ENCODE peak calls at places on chromosomes 11 and 22, in five cellular contexts. One of them, this sample, is unnamed.

GRCh38 chr22:22552630-22553029 is 6.4 kb downstream of the PRAME start:
- DNase-seq in stomach: no peak
- DNase-seq in tibial nerve: no peak
- DNase-seq in IMR-90: no peak
- DNase-seq in ovary: no peak
- DNase-seq in this sample: no peak

GRCh38 chr11:59079089-59079488 is 7.0 kb upstream of the GLYATL1B start:
- DNase-seq in stomach: no peak
- DNase-seq in ovary: no peak
- DNase-seq in tibial nerve: no peak
- DNase-seq in IMR-90: no peak
- DNase-seq in this sample: no peak

GRCh38 chr22:38724926-38725571 is 19.3 kb downstream of the GTPBP1 start:
- DNase-seq in IMR-90: peak; percentile 41
- DNase-seq in ovary: no peak
- DNase-seq in tibial nerve: no peak
- DNase-seq in stomach: no peak
- DNase-seq in this sample: no peak

GRCh38 chr11:2092956-2093412 is 46.2 kb downstream of the IGF2 start:
- DNase-seq in ovary: no peak
- DNase-seq in stomach: peak; percentile 98
- DNase-seq in tibial nerve: peak; percentile 25
- DNase-seq in IMR-90: peak; percentile 10
- DNase-seq in this sample: peak; percentile 93

GRCh38 chr22:22855617-22856308 is 31.9 kb upstream of the IGLL5 start:
- DNase-seq in IMR-90: no peak
- DNase-seq in tibial nerve: no peak
- DNase-seq in ovary: no peak
- DNase-seq in stomach: no peak
- DNase-seq in this sample: no peak

GRCh38 chr22:37633082-37633692 is 6.3 kb upstream of the SH3BP1 start:
- DNase-seq in tibial nerve: no peak
- DNase-seq in stomach: no peak
- DNase-seq in ovary: no peak
- DNase-seq in IMR-90: no peak
- DNase-seq in this sample: no peak

GRCh38 chr22:36385491-36386350 is 2.0 kb downstream of the MYH9 start:
- DNase-seq in stomach: peak; percentile 83
- DNase-seq in IMR-90: no peak
- DNase-seq in tibial nerve: no peak
- DNase-seq in ovary: peak; percentile 54
- DNase-seq in this sample: peak; percentile 53

GRCh38 chr11:12729941-12730340 is 55.7 kb downstream of the TEAD1 start:
- DNase-seq in IMR-90: no peak
- DNase-seq in ovary: no peak
- DNase-seq in tibial nerve: no peak
- DNase-seq in stomach: no peak
- DNase-seq in this sample: no peak

GRCh38 chr11:12831471-12832202 is 157.4 kb downstream of the TEAD1 start:
- DNase-seq in tibial nerve: no peak
- DNase-seq in stomach: no peak
- DNase-seq in ovary: no peak
- DNase-seq in IMR-90: peak; percentile 28
- DNase-seq in this sample: no peak

GRCh38 chr11:113283881-113284280 is 30.5 kb upstream of the TTC12 start:
- DNase-seq in IMR-90: no peak
- DNase-seq in stomach: no peak
- DNase-seq in tibial nerve: no peak
- DNase-seq in ovary: no peak
- DNase-seq in this sample: no peak

GRCh38 chr11:77207618-77208313 is 79.7 kb downstream of the MYO7A start:
- DNase-seq in stomach: no peak
- DNase-seq in IMR-90: no peak
- DNase-seq in tibial nerve: peak; percentile 18
- DNase-seq in ovary: no peak
- DNase-seq in this sample: no peak

GRCh38 chr22:36277482-36278291 is 24.8 kb downstream of the APOL1 start:
- DNase-seq in ovary: no peak
- DNase-seq in IMR-90: peak; percentile 56
- DNase-seq in tibial nerve: no peak
- DNase-seq in stomach: peak; percentile 65
- DNase-seq in this sample: no peak

GRCh38 chr11:83008581-83008923 is 63.1 kb downstream of the RAB30 start:
- DNase-seq in ovary: no peak
- DNase-seq in tibial nerve: no peak
- DNase-seq in IMR-90: peak; percentile 70
- DNase-seq in stomach: no peak
- DNase-seq in this sample: no peak

GRCh38 chr22:25281675-25282345 is 62.4 kb downstream of the CRYBB2 start:
- DNase-seq in tibial nerve: no peak
- DNase-seq in IMR-90: no peak
- DNase-seq in ovary: no peak
- DNase-seq in stomach: no peak
- DNase-seq in this sample: no peak

GRCh38 chr11:85318573-85318972 is 308.6 kb downstream of the DLG2 start:
- DNase-seq in ovary: no peak
- DNase-seq in IMR-90: no peak
- DNase-seq in stomach: no peak
- DNase-seq in tibial nerve: no peak
- DNase-seq in this sample: no peak

GRCh38 chr11:19646921-19647320 is 65.7 kb upstream of the NAV2 start:
- DNase-seq in ovary: no peak
- DNase-seq in IMR-90: peak; percentile 93
- DNase-seq in tibial nerve: peak; percentile 48
- DNase-seq in stomach: no peak
- DNase-seq in this sample: no peak

GRCh38 chr22:25402160-25402500 is 162.3 kb upstream of the GRK3 start:
- DNase-seq in tibial nerve: no peak
- DNase-seq in ovary: no peak
- DNase-seq in IMR-90: no peak
- DNase-seq in stomach: no peak
- DNase-seq in this sample: no peak

GRCh38 chr11:119912214-119912613 is 183.2 kb upstream of the NECTIN1 start:
- DNase-seq in IMR-90: no peak
- DNase-seq in ovary: no peak
- DNase-seq in tibial nerve: no peak
- DNase-seq in stomach: no peak
- DNase-seq in this sample: no peak

GRCh38 chr22:48898524-48899377 is 928.9 kb downstream of the BRD1 start:
- DNase-seq in ovary: no peak
- DNase-seq in stomach: peak; percentile 22
- DNase-seq in tibial nerve: no peak
- DNase-seq in IMR-90: no peak
- DNase-seq in this sample: no peak

GRCh38 chr11:27409060-27409459 is 46.0 kb upstream of the CCDC34 start:
- DNase-seq in tibial nerve: no peak
- DNase-seq in IMR-90: no peak
- DNase-seq in stomach: no peak
- DNase-seq in ovary: no peak
- DNase-seq in this sample: no peak
- TF ChIP-seq POLR2A in tibial nerve: no peak
- TF ChIP-seq POLR2A in IMR-90: no peak
- TF ChIP-seq POLR2A in stomach: no peak
- TF ChIP-seq POLR2A in ovary: no peak
- TF ChIP-seq POLR2A in this sample: no peak

GRCh38 chr11:67466962-67467771 is 1.9 kb downstream of the TMEM134 start:
- DNase-seq in stomach: no peak
- DNase-seq in tibial nerve: no peak
- DNase-seq in IMR-90: no peak
- DNase-seq in ovary: no peak
- DNase-seq in this sample: no peak

GRCh38 chr11:67470337-67471002 is 1.4 kb upstream of the TMEM134 start:
- DNase-seq in tibial nerve: no peak
- DNase-seq in ovary: no peak
- DNase-seq in stomach: no peak
- DNase-seq in IMR-90: no peak
- DNase-seq in this sample: no peak

GRCh38 chr11:67468509-67468834 is 579 bp downstream of the TMEM134 start:
- DNase-seq in IMR-90: no peak
- DNase-seq in stomach: no peak
- DNase-seq in ovary: no peak
- DNase-seq in tibial nerve: no peak
- DNase-seq in this sample: no peak

GRCh38 chr11:67468056-67468455 is 995 bp downstream of the TMEM134 start:
- DNase-seq in tibial nerve: no peak
- DNase-seq in ovary: peak; percentile 68
- DNase-seq in stomach: peak; percentile 96
- DNase-seq in IMR-90: no peak
- DNase-seq in this sample: no peak

DNA sequence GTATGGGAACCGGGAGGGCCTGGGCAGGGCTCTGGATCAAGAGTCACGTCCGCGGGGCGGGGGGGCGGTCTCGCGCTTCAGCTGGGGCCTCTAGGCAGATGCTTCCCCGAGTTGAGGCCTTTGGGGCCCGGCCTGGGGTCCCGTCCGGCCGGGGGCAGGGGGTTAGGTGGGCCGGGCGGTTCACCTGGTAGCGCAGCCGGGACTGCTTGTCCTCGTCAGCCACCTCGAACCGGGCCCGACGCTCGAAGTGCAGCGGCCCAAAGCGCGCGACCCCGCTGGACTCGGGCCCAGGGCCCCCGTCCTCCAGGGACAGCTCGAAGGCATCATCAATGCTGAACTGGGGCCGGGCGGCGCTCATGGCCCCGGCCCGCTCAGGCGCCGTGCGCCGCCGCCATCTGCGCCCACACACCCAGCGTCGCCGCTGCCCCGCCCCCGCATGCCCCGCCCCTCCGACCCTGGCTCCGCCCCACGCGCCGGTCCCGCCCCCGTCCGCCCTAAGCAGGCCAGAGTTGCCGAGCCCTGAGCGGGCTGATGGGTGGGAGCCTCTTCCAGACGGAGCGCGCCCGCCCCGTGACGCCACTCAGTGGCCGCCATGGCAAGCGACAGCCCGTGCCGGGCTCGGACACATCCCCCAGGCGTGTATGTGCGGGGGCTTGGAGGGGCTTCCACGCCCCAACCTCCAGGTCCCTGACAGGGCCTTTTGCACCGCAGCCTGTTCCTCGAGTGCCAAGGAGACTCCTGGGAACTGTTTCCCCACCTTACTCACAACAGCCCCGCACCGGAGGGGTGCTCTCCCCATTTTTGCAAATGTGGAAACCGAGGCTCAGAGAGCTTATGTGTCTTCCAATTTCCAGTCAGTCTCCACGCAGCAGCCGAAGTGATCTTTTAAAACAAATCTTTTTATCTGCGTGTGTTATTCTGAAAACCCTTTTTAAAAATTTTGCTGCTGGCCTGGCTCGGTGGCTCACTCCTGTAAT is at the start of gene TMEM134:
- DNase-seq in stomach: peak; percentile 94
- DNase-seq in tibial nerve: peak; percentile 79
- DNase-seq in ovary: peak; percentile 94
- DNase-seq in IMR-90: peak; percentile 87
- DNase-seq in this sample: peak; percentile 91
- TF ChIP-seq POLR2A in stomach: no peak
- TF ChIP-seq POLR2A in tibial nerve: no peak
- TF ChIP-seq POLR2A in ovary: peak; percentile 51
- TF ChIP-seq POLR2A in IMR-90: peak; percentile 79
- TF ChIP-seq POLR2A in this sample: peak; percentile 54

GRCh38 chr11:62145261-62145871 is 21.6 kb downstream of the INCENP start:
- DNase-seq in tibial nerve: no peak
- DNase-seq in ovary: no peak
- DNase-seq in IMR-90: no peak
- DNase-seq in stomach: peak; percentile 16
- DNase-seq in this sample: no peak
- TF ChIP-seq POLR2A in tibial nerve: no peak
- TF ChIP-seq POLR2A in ovary: no peak
- TF ChIP-seq POLR2A in IMR-90: no peak
- TF ChIP-seq POLR2A in stomach: no peak
- TF ChIP-seq POLR2A in this sample: no peak

GRCh38 chr22:31106651-31107205 is 640 bp downstream of the SELENOM start:
- DNase-seq in stomach: no peak
- DNase-seq in ovary: peak; percentile 70
- DNase-seq in IMR-90: peak; percentile 55
- DNase-seq in tibial nerve: peak; percentile 44
- DNase-seq in this sample: no peak

GRCh38 chr22:31104869-31105268 is 2.5 kb downstream of the SELENOM start:
- DNase-seq in tibial nerve: no peak
- DNase-seq in stomach: no peak
- DNase-seq in ovary: peak; percentile 37
- DNase-seq in IMR-90: no peak
- DNase-seq in this sample: no peak

GRCh38 chr22:31106001-31106571 is 1.3 kb downstream of the SELENOM start:
- DNase-seq in stomach: no peak
- DNase-seq in IMR-90: no peak
- DNase-seq in ovary: peak; percentile 35
- DNase-seq in tibial nerve: no peak
- DNase-seq in this sample: no peak

GRCh38 chr22:31105282-31105929 is 2.0 kb downstream of the SELENOM start:
- DNase-seq in IMR-90: no peak
- DNase-seq in ovary: no peak
- DNase-seq in tibial nerve: no peak
- DNase-seq in stomach: no peak
- DNase-seq in this sample: no peak

DNA sequence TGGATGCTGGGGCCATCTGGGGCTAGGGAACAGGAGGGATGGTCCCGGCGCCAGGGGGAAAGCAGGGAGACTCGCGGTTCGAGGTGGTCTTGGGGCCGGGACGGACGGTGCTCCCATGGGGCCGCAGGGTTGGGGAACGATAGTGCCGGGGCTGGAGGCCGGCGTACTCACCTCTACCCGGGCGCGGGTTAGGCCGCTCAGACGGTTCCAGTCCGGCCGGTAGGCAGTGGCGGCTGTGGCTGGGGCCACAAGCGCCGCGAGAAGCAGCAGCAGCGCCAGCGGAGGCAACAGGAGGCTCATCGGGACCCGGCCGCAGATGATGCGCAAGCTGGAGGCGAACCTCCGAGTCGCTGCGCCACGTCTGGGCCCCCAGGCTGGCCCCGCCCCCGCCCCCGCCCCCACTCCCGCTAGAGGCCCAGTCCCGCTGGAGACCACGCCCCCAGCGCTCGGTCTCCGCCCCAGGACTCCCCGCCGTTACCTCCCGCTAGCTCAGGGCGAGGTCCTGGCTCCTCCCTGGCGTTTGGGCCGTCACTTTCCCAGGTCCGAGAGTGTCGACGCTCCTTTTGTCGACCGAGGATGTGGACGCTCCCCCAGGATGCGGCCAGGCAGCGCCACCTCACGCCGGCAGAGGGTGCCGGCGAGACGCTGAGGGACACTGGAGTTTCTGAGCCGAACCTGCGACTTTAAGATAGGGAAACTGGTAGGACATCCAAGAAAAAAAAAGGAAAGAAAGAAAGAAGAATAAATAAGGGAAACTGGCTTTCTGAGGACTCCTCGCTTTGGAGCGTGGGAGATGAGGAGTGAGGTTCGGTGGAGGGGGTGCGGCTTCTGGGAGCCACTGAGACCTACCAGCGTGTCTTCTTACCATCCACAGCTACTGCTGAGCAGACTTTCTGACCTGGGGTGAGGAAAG is at the start of gene SELENOM:
- DNase-seq in ovary: peak; percentile 97
- DNase-seq in IMR-90: peak; percentile 98
- DNase-seq in stomach: peak; percentile 97
- DNase-seq in tibial nerve: peak; percentile 91
- DNase-seq in this sample: peak; percentile 97
- TF ChIP-seq POLR2A in ovary: peak; percentile 95
- TF ChIP-seq POLR2A in IMR-90: peak; percentile 95
- TF ChIP-seq POLR2A in stomach: no peak
- TF ChIP-seq POLR2A in tibial nerve: peak; percentile 81
- TF ChIP-seq POLR2A in this sample: peak; percentile 87

This sample was measured in gastrocnemius medialis.